ENCODE peak calls at places on chromosomes 5 and 9, in seven cellular contexts. One of them, this sample, is unnamed.
A peak's percentile ranks its signal among the peaks of the same experiment; 100 is the strongest.

GRCh38 chr9:137052998-137053943 is 590 bp downstream of the ENTPD2 start:
- DNase-seq in GM18507: no peak
- DNase-seq in substantia nigra: no peak
- DNase-seq in AG09319: no peak
- DNase-seq in cardiac fibroblast: no peak
- DNase-seq in kidney epithelial cell: no peak
- DNase-seq in AG08396: no peak
- DNase-seq in this sample: no peak

GRCh38 chr5:175417384-175417783 is 26.6 kb downstream of the DRD1 start:
- DNase-seq in GM18507: no peak
- DNase-seq in substantia nigra: no peak
- DNase-seq in kidney epithelial cell: no peak
- DNase-seq in cardiac fibroblast: no peak
- DNase-seq in AG09319: no peak
- DNase-seq in AG08396: no peak
- DNase-seq in this sample: no peak

GRCh38 chr9:19922476-19923118 is 133.8 kb upstream of the SLC24A2 start:
- DNase-seq in substantia nigra: peak; percentile 62
- DNase-seq in kidney epithelial cell: no peak
- DNase-seq in AG08396: peak; percentile 58
- DNase-seq in GM18507: no peak
- DNase-seq in cardiac fibroblast: peak; percentile 77
- DNase-seq in AG09319: no peak
- DNase-seq in this sample: peak; percentile 78

GRCh38 chr5:7856855-7857254 is 5.9 kb upstream of the CFAP90 start:
- DNase-seq in GM18507: no peak
- DNase-seq in AG09319: no peak
- DNase-seq in kidney epithelial cell: no peak
- DNase-seq in cardiac fibroblast: peak; percentile 60
- DNase-seq in AG08396: peak; percentile 36
- DNase-seq in substantia nigra: peak; percentile 32
- DNase-seq in this sample: peak; percentile 50

GRCh38 chr5:124702442-124703024 is 43.9 kb downstream of the ZNF608 start:
- DNase-seq in GM18507: no peak
- DNase-seq in substantia nigra: no peak
- DNase-seq in cardiac fibroblast: no peak
- DNase-seq in AG08396: no peak
- DNase-seq in kidney epithelial cell: no peak
- DNase-seq in AG09319: no peak
- DNase-seq in this sample: no peak

GRCh38 chr5:151270599-151270998 is 17.6 kb downstream of the GM2A start:
- DNase-seq in cardiac fibroblast: peak; percentile 90
- DNase-seq in substantia nigra: no peak
- DNase-seq in GM18507: no peak
- DNase-seq in AG08396: no peak
- DNase-seq in AG09319: no peak
- DNase-seq in kidney epithelial cell: no peak
- DNase-seq in this sample: no peak

GRCh38 chr5:870973-871372 is 20.2 kb upstream of the ZDHHC11 start:
- DNase-seq in AG08396: no peak
- DNase-seq in AG09319: no peak
- DNase-seq in kidney epithelial cell: no peak
- DNase-seq in GM18507: no peak
- DNase-seq in substantia nigra: no peak
- DNase-seq in cardiac fibroblast: no peak
- DNase-seq in this sample: no peak

GRCh38 chr5:107257885-107258520 is 412.7 kb downstream of the EFNA5 start:
- DNase-seq in cardiac fibroblast: no peak
- DNase-seq in substantia nigra: no peak
- DNase-seq in GM18507: no peak
- DNase-seq in kidney epithelial cell: no peak
- DNase-seq in AG08396: no peak
- DNase-seq in AG09319: no peak
- DNase-seq in this sample: peak; percentile 85

GRCh38 chr5:170603578-170604565 is 100.1 kb downstream of the KCNIP1 start:
- DNase-seq in substantia nigra: peak; percentile 42
- DNase-seq in kidney epithelial cell: no peak
- DNase-seq in cardiac fibroblast: peak; percentile 47
- DNase-seq in AG08396: peak; percentile 45
- DNase-seq in AG09319: no peak
- DNase-seq in GM18507: peak; percentile 44
- DNase-seq in this sample: peak; percentile 3

GRCh38 chr9:82271099-82271498 is 282.5 kb downstream of the SPATA31D1 start:
- DNase-seq in AG09319: peak; percentile 79
- DNase-seq in kidney epithelial cell: peak; percentile 37
- DNase-seq in AG08396: peak; percentile 31
- DNase-seq in substantia nigra: no peak
- DNase-seq in GM18507: no peak
- DNase-seq in cardiac fibroblast: peak; percentile 65
- DNase-seq in this sample: no peak

GRCh38 chr9:137053944-137054931 is at the start of gene ENTPD2:
- DNase-seq in kidney epithelial cell: no peak
- DNase-seq in AG09319: no peak
- DNase-seq in AG08396: no peak
- DNase-seq in GM18507: no peak
- DNase-seq in substantia nigra: no peak
- DNase-seq in cardiac fibroblast: no peak
- DNase-seq in this sample: no peak

GRCh38 chr5:172701336-172702061 is 60.4 kb downstream of the NEURL1B start:
- DNase-seq in AG09319: no peak
- DNase-seq in GM18507: no peak
- DNase-seq in kidney epithelial cell: no peak
- DNase-seq in cardiac fibroblast: no peak
- DNase-seq in substantia nigra: no peak
- DNase-seq in AG08396: no peak
- DNase-seq in this sample: no peak

GRCh38 chr5:143671644-143672569 is 140.1 kb upstream of the HMHB1 start:
- DNase-seq in kidney epithelial cell: no peak
- DNase-seq in AG09319: no peak
- DNase-seq in AG08396: no peak
- DNase-seq in cardiac fibroblast: no peak
- DNase-seq in substantia nigra: no peak
- DNase-seq in GM18507: no peak
- DNase-seq in this sample: no peak

GRCh38 chr9:136742640-136743391 is at the start of gene LCN10:
- DNase-seq in AG09319: no peak
- DNase-seq in kidney epithelial cell: no peak
- DNase-seq in AG08396: no peak
- DNase-seq in cardiac fibroblast: no peak
- DNase-seq in GM18507: no peak
- DNase-seq in substantia nigra: no peak
- DNase-seq in this sample: no peak

GRCh38 chr5:126780165-126780827 is 3.4 kb downstream of the LMNB1 start:
- DNase-seq in cardiac fibroblast: peak; percentile 81
- DNase-seq in AG09319: peak; percentile 41
- DNase-seq in kidney epithelial cell: no peak
- DNase-seq in GM18507: no peak
- DNase-seq in AG08396: peak; percentile 69
- DNase-seq in substantia nigra: peak; percentile 13
- DNase-seq in this sample: peak; percentile 76

GRCh38 chr5:180140627-180141006 is 68.4 kb downstream of the RASGEF1C start:
- DNase-seq in AG09319: no peak
- DNase-seq in substantia nigra: no peak
- DNase-seq in kidney epithelial cell: no peak
- DNase-seq in GM18507: no peak
- DNase-seq in AG08396: no peak
- DNase-seq in cardiac fibroblast: no peak
- DNase-seq in this sample: no peak

GRCh38 chr5:82425591-82425990 is 147.4 kb upstream of the RPS23 start:
- DNase-seq in kidney epithelial cell: no peak
- DNase-seq in AG08396: no peak
- DNase-seq in GM18507: no peak
- DNase-seq in cardiac fibroblast: no peak
- DNase-seq in AG09319: no peak
- DNase-seq in substantia nigra: no peak
- DNase-seq in this sample: no peak

GRCh38 chr9:6715755-6716643 is 41.8 kb upstream of the KDM4C start:
- DNase-seq in GM18507: peak; percentile 54
- DNase-seq in kidney epithelial cell: no peak
- DNase-seq in AG08396: peak; percentile 30
- DNase-seq in cardiac fibroblast: no peak
- DNase-seq in substantia nigra: peak; percentile 68
- DNase-seq in AG09319: no peak
- DNase-seq in this sample: no peak

GRCh38 chr5:156435101-156435500 is 108.1 kb downstream of the SGCD start:
- DNase-seq in cardiac fibroblast: no peak
- DNase-seq in substantia nigra: no peak
- DNase-seq in kidney epithelial cell: no peak
- DNase-seq in AG09319: no peak
- DNase-seq in AG08396: no peak
- DNase-seq in GM18507: no peak
- DNase-seq in this sample: no peak

GRCh38 chr5:143569213-143569663 is 165.8 kb upstream of the NR3C1 start:
- DNase-seq in AG08396: no peak
- DNase-seq in kidney epithelial cell: no peak
- DNase-seq in cardiac fibroblast: peak; percentile 69
- DNase-seq in substantia nigra: no peak
- DNase-seq in GM18507: no peak
- DNase-seq in AG09319: no peak
- DNase-seq in this sample: no peak

GRCh38 chr5:137073192-137073591 is 425.9 kb downstream of the SPOCK1 start:
- DNase-seq in cardiac fibroblast: peak; percentile 75
- DNase-seq in kidney epithelial cell: no peak
- DNase-seq in AG09319: no peak
- DNase-seq in substantia nigra: no peak
- DNase-seq in AG08396: no peak
- DNase-seq in GM18507: no peak
- DNase-seq in this sample: peak; percentile 60

GRCh38 chr9:69325409-69326212 is 596 bp downstream of the ENTREP1 start:
- DNase-seq in GM18507: no peak
- DNase-seq in substantia nigra: no peak
- DNase-seq in kidney epithelial cell: no peak
- DNase-seq in AG08396: peak; percentile 48
- DNase-seq in AG09319: no peak
- DNase-seq in cardiac fibroblast: no peak
- DNase-seq in this sample: no peak

GRCh38 chr5:77397686-77398300 is 94.3 kb downstream of the WDR41 start:
- DNase-seq in GM18507: no peak
- DNase-seq in AG08396: no peak
- DNase-seq in AG09319: no peak
- DNase-seq in substantia nigra: no peak
- DNase-seq in cardiac fibroblast: no peak
- DNase-seq in kidney epithelial cell: no peak
- DNase-seq in this sample: no peak

GRCh38 chr9:1002678-1003077 is 26.2 kb downstream of the DMRT3 start:
- DNase-seq in cardiac fibroblast: no peak
- DNase-seq in GM18507: no peak
- DNase-seq in kidney epithelial cell: no peak
- DNase-seq in AG09319: no peak
- DNase-seq in substantia nigra: no peak
- DNase-seq in AG08396: no peak
- DNase-seq in this sample: no peak

GRCh38 chr9:35774907-35775635 is 16.3 kb upstream of the NPR2 start:
- DNase-seq in AG08396: no peak
- DNase-seq in cardiac fibroblast: no peak
- DNase-seq in kidney epithelial cell: no peak
- DNase-seq in AG09319: no peak
- DNase-seq in GM18507: no peak
- DNase-seq in substantia nigra: peak; percentile 22
- DNase-seq in this sample: no peak

GRCh38 chr5:169580964-169581363 is 2.6 kb upstream of the SPDL1 start:
- DNase-seq in AG08396: no peak
- DNase-seq in substantia nigra: no peak
- DNase-seq in GM18507: no peak
- DNase-seq in cardiac fibroblast: no peak
- DNase-seq in AG09319: no peak
- DNase-seq in kidney epithelial cell: no peak
- DNase-seq in this sample: no peak

GRCh38 chr9:115212832-115213231 is 94.9 kb upstream of the TNC start:
- DNase-seq in AG08396: no peak
- DNase-seq in substantia nigra: no peak
- DNase-seq in AG09319: no peak
- DNase-seq in GM18507: no peak
- DNase-seq in kidney epithelial cell: no peak
- DNase-seq in cardiac fibroblast: no peak
- DNase-seq in this sample: no peak

GRCh38 chr5:45695011-45695667 is 1.0 kb downstream of the HCN1 start:
- DNase-seq in GM18507: no peak
- DNase-seq in substantia nigra: no peak
- DNase-seq in cardiac fibroblast: no peak
- DNase-seq in AG09319: no peak
- DNase-seq in kidney epithelial cell: no peak
- DNase-seq in AG08396: no peak
- DNase-seq in this sample: no peak

GRCh38 chr5:17061973-17062470 is 125.9 kb upstream of the MYO10 start:
- DNase-seq in substantia nigra: no peak
- DNase-seq in cardiac fibroblast: no peak
- DNase-seq in kidney epithelial cell: no peak
- DNase-seq in AG08396: no peak
- DNase-seq in GM18507: no peak
- DNase-seq in AG09319: no peak
- DNase-seq in this sample: no peak

GRCh38 chr9:129860653-129861446 is 25.6 kb downstream of the USP20 start:
- DNase-seq in cardiac fibroblast: no peak
- DNase-seq in substantia nigra: no peak
- DNase-seq in AG08396: no peak
- DNase-seq in GM18507: no peak
- DNase-seq in kidney epithelial cell: no peak
- DNase-seq in AG09319: no peak
- DNase-seq in this sample: no peak

This sample was measured in LHCN-M2.